ENCODE peak calls at places on chromosome 21, in seven cellular contexts. O, A, D, B, K, G and H are unnamed samples.

GRCh38 chr21:29717659-29718058 is 222.1 kb downstream of the GRIK1 start:
- DNase-seq in B (no peak), K (no peak), O (no peak), D (no peak), G (no peak), A (no peak), H (no peak)

GRCh38 chr21:15820857-15821256 is 91.1 kb downstream of the USP25 start:
- DNase-seq in A (no peak), K (no peak), O (no peak), D (no peak), G (no peak), B (no peak), H (no peak)

GRCh38 chr21:16571594-16571993 is 841.8 kb downstream of the USP25 start:
- DNase-seq in A (no peak), D (no peak), O (no peak), K (no peak), G (no peak), B (no peak), H (no peak)

GRCh38 chr21:46155514-46156377 is at the start of gene FTCD:
- DNase-seq in G (no peak), A (no peak), K (no peak), D (no peak), B (no peak), O (no peak), H (peak; percentile 29)

GRCh38 chr21:42508371-42508770 is 5.3 kb upstream of the SLC37A1 start:
- DNase-seq in G (no peak), O (no peak), D (no peak), B (no peak), A (no peak), K (no peak), H (no peak)

GRCh38 chr21:43308101-43308500 is 118.8 kb downstream of the SIK1 start:
- DNase-seq in K (no peak), O (no peak), D (no peak), A (no peak), G (no peak), B (no peak), H (no peak)

GRCh38 chr21:43361127-43361492 is 65.8 kb downstream of the SIK1 start:
- DNase-seq in K (no peak), D (no peak), B (peak; percentile 13), G (no peak), O (peak; percentile 39), A (no peak), H (peak; percentile 38)

GRCh38 chr21:45341261-45341660 is 53.6 kb upstream of the POFUT2 start:
- DNase-seq in K (no peak), A (no peak), D (no peak), G (no peak), B (no peak), O (no peak), H (no peak)

GRCh38 chr21:38807987-38808386 is 2.3 kb downstream of the ETS2 start:
- DNase-seq in O (no peak), D (no peak), K (no peak), A (no peak), G (no peak), B (no peak), H (no peak)

GRCh38 chr21:45870421-45870820 is 111.1 kb upstream of the COL6A1 start:
- DNase-seq in O (no peak), A (no peak), K (no peak), B (no peak), D (no peak), G (no peak), H (no peak)

GRCh38 chr21:45575993-45576837 is 34.0 kb upstream of the SLC19A1 start:
- DNase-seq in O (no peak), K (no peak), B (no peak), D (no peak), G (no peak), A (no peak), H (no peak)

GRCh38 chr21:43739648-43740435 is 20.9 kb downstream of the PDXK start:
- DNase-seq in B (no peak), O (no peak), A (no peak), K (no peak), D (no peak), G (no peak), H (no peak)

GRCh38 chr21:46095814-46096595 is 1.9 kb upstream of the COL6A2 start:
- DNase-seq in G (no peak), O (no peak), K (no peak), B (no peak), A (no peak), D (no peak), H (no peak)

GRCh38 chr21:35256468-35256988 is 207.4 kb upstream of the RUNX1 start:
- DNase-seq in B (no peak), G (no peak), K (peak; percentile 74), A (no peak), O (peak; percentile 8), D (peak; percentile 48), H (no peak)

GRCh38 chr21:43318841-43319781 is 107.8 kb downstream of the SIK1 start:
- DNase-seq in G (no peak), O (peak; percentile 62), D (no peak), A (no peak), K (peak; percentile 80), B (no peak), H (no peak)

GRCh38 chr21:16968436-16968835 is 544.4 kb upstream of the CXADR start:
- DNase-seq in G (no peak), O (no peak), B (no peak), D (no peak), K (no peak), A (no peak), H (no peak)

GRCh38 chr21:45326834-45327457 is 39.3 kb upstream of the POFUT2 start:
- DNase-seq in D (no peak), K (no peak), B (no peak), O (peak; percentile 33), G (no peak), A (no peak), H (no peak)

GRCh38 chr21:16539041-16539440 is 809.3 kb downstream of the USP25 start:
- DNase-seq in G (no peak), O (no peak), A (no peak), K (no peak), B (no peak), D (no peak), H (no peak)

GRCh38 chr21:34642211-34643075 is 26.4 kb upstream of the CLIC6 start:
- DNase-seq in O (no peak), D (no peak), G (no peak), B (no peak), K (no peak), A (no peak), H (no peak)

GRCh38 chr21:28233536-28234220 is 759.0 kb downstream of the LTN1 start:
- DNase-seq in B (no peak), O (no peak), D (no peak), A (no peak), G (no peak), K (no peak), H (no peak)

GRCh38 chr21:26659757-26660156 is 86.7 kb upstream of the CYYR1 start:
- DNase-seq in A (no peak), D (no peak), K (no peak), G (no peak), B (no peak), O (no peak), H (no peak)

GRCh38 chr21:40730051-40730760 is 116.8 kb downstream of the DSCAM start:
- DNase-seq in D (no peak), G (no peak), A (no peak), B (no peak), O (no peak), K (no peak), H (no peak)

GRCh38 chr21:38797470-38797869 is 8.3 kb upstream of the ETS2 start:
- DNase-seq in D (no peak), O (no peak), G (no peak), A (no peak), K (peak; percentile 33), B (no peak), H (no peak)

GRCh38 chr21:31205412-31205811 is 138.6 kb downstream of the TIAM1 start:
- DNase-seq in D (no peak), K (no peak), B (no peak), O (no peak), G (no peak), A (no peak), H (no peak)

GRCh38 chr21:34126269-34126668 is 52.9 kb downstream of the MRPS6 start:
- DNase-seq in K (no peak), B (peak; percentile 38), A (no peak), G (no peak), O (no peak), D (no peak), H (no peak)

GRCh38 chr21:15624646-15625045 is 105.1 kb upstream of the USP25 start:
- DNase-seq in G (no peak), A (no peak), O (no peak), K (no peak), B (no peak), D (no peak), H (no peak)

GRCh38 chr21:42614391-42614790 is 39.0 kb upstream of the PDE9A start:
- DNase-seq in K (no peak), O (no peak), B (peak; percentile 55), G (peak; percentile 22), D (no peak), A (peak; percentile 36), H (no peak)

GRCh38 chr21:29821230-29821629 is 118.6 kb downstream of the GRIK1 start:
- DNase-seq in K (no peak), A (no peak), O (no peak), D (no peak), B (no peak), G (no peak), H (no peak)

GRCh38 chr21:14403681-14404318 is 20.9 kb upstream of the HSPA13 start:
- DNase-seq in B (no peak), G (no peak), K (no peak), D (peak; percentile 42), A (no peak), O (peak; percentile 19), H (no peak)

GRCh38 chr21:38196033-38196432 is 60.8 kb upstream of the KCNJ15 start:
- DNase-seq in K (no peak), D (no peak), A (no peak), O (no peak), G (no peak), B (no peak), H (no peak)